ENCODE peak calls at places on chromosomes 12 and 14, in eight cellular contexts. Y is adrenal gland, C is transverse colon, I is tibial nerve, R is HCT116, P is uterus, A is HepG2, D is GM12892. H is an unnamed sample.

GRCh38 chr12:14614704-14615121 is 47.0 kb upstream of the PLBD1 start:
- DNase-seq in D (no peak), I (no peak), A (no peak), P (no peak), R (no peak), Y (no peak), C (no peak), H (no peak)

GRCh38 chr12:75360920-75361319 is 26.4 kb downstream of the GLIPR1L1 start:
- DNase-seq in A (no peak), D (no peak), P (no peak), R (no peak), I (no peak), C (no peak), Y (no peak), H (no peak)

GRCh38 chr14:53156238-53156637 is 3.1 kb upstream of the DDHD1 start:
- DNase-seq in A (no peak), P (no peak), D (no peak), I (no peak), Y (no peak), C (no peak), R (no peak), H (no peak)

GRCh38 chr12:51834411-51834810 is 14.1 kb downstream of the FIGNL2 start:
- DNase-seq in D (no peak), I (no peak), Y (no peak), P (no peak), A (no peak), R (no peak), C (no peak), H (no peak)

GRCh38 chr14:101075801-101076413 is 172.4 kb upstream of the RTL1 start:
- DNase-seq in D (no peak), Y (no peak), R (no peak), C (no peak), I (peak), A (no peak), P (no peak), H (peak)

GRCh38 chr12:76399040-76399439 is 50.8 kb upstream of the BBS10 start:
- DNase-seq in C (no peak), R (no peak), A (no peak), P (no peak), Y (no peak), D (no peak), I (no peak), H (no peak)

GRCh38 chr14:59055439-59056045 is 132.9 kb upstream of the DAAM1 start:
- DNase-seq in D (no peak), A (peak), R (peak), C (peak), P (no peak), Y (peak), I (no peak), H (no peak)

GRCh38 chr14:81330619-81331122 is 69.5 kb downstream of the STON2 start:
- DNase-seq in P (no peak), R (no peak), C (no peak), Y (no peak), A (no peak), I (no peak), D (no peak), H (no peak)

GRCh38 chr12:114848661-114849060 is 164.7 kb upstream of the TBX3 start:
- DNase-seq in A (no peak), P (no peak), Y (peak), C (no peak), R (no peak), D (no peak), I (no peak), H (no peak)

GRCh38 chr12:68572650-68573049 is 38.0 kb upstream of the RAP1B start:
- DNase-seq in C (no peak), I (no peak), Y (no peak), A (no peak), R (peak), D (no peak), P (no peak), H (no peak)

GRCh38 chr14:22047105-22047504 is 373.5 kb upstream of the OR4E1 start:
- DNase-seq in A (peak), P (no peak), R (no peak), I (no peak), D (no peak), Y (no peak), C (no peak), H (no peak)

GRCh38 chr14:74655597-74656389 is 43.8 kb upstream of the LTBP2 start:
- DNase-seq in Y (no peak), C (no peak), R (no peak), A (no peak), P (no peak), I (no peak), D (no peak), H (no peak)

GRCh38 chr12:24600996-24601395 is 347.9 kb downstream of the BCAT1 start:
- DNase-seq in I (no peak), A (no peak), R (no peak), D (no peak), P (no peak), Y (no peak), C (no peak), H (no peak)

GRCh38 chr12:113990548-113991223 is 24.6 kb upstream of the RBM19 start:
- DNase-seq in Y (no peak), P (no peak), R (no peak), D (no peak), A (peak), C (no peak), I (no peak), H (no peak)

GRCh38 chr14:102183922-102184677 is 44.4 kb downstream of the WDR20 start:
- DNase-seq in I (no peak), Y (no peak), P (no peak), R (no peak), C (no peak), D (no peak), A (no peak), H (no peak)

GRCh38 chr14:54487771-54488170 is 1.0 kb downstream of the GMFB start:
- DNase-seq in I (no peak), P (no peak), A (no peak), C (no peak), R (no peak), Y (no peak), D (no peak), H (no peak)

GRCh38 chr12:46659032-46659703 is 166.6 kb downstream of the SLC38A4 start:
- DNase-seq in R (no peak), I (no peak), P (no peak), C (no peak), A (no peak), Y (no peak), D (no peak), H (no peak)

GRCh38 chr14:72714871-72715214 is 179.1 kb downstream of the DPF3 start:
- DNase-seq in I (no peak), D (no peak), Y (no peak), C (no peak), P (no peak), R (no peak), A (no peak), H (no peak)

GRCh38 chr14:81178063-81178462 is 42.7 kb downstream of the GTF2A1 start:
- DNase-seq in R (no peak), C (no peak), D (no peak), I (no peak), A (no peak), P (no peak), Y (no peak), H (no peak)

GRCh38 chr12:99334737-99335136 is 312.8 kb upstream of the GARIN6 start:
- DNase-seq in C (no peak), D (no peak), Y (no peak), I (no peak), R (no peak), P (no peak), A (no peak), H (no peak)

GRCh38 chr14:103317976-103318580 is 16.0 kb upstream of the EIF5 start:
- DNase-seq in P (no peak), R (no peak), D (no peak), A (no peak), C (no peak), I (no peak), Y (no peak), H (no peak)

GRCh38 chr12:46219892-46220655 is 48.8 kb downstream of the SLC38A1 start:
- DNase-seq in D (no peak), I (no peak), P (no peak), R (peak), C (peak), Y (no peak), A (peak), H (no peak)

GRCh38 chr12:66662729-66663128 is 16.1 kb downstream of the GRIP1 start:
- DNase-seq in P (no peak), R (no peak), I (no peak), D (no peak), Y (no peak), A (no peak), C (no peak), H (no peak)

GRCh38 chr14:103731916-103732867 is 16.6 kb downstream of the ZFYVE21 start:
- DNase-seq in R (no peak), C (no peak), Y (no peak), I (no peak), D (no peak), P (no peak), A (no peak), H (no peak)

GRCh38 chr12:65894624-65895023 is 70.3 kb downstream of the HMGA2 start:
- DNase-seq in I (no peak), D (no peak), R (no peak), P (no peak), Y (no peak), C (no peak), A (no peak), H (no peak)

GRCh38 chr14:98906123-98906995 is 365.6 kb downstream of the BCL11B start:
- DNase-seq in P (no peak), D (no peak), R (peak), I (peak), A (peak), Y (no peak), C (peak), H (no peak)

GRCh38 chr14:69324341-69324931 is 64.5 kb downstream of the GALNT16 start:
- DNase-seq in C (no peak), Y (no peak), P (peak), D (no peak), A (no peak), R (no peak), I (no peak), H (no peak)

GRCh38 chr12:18556081-18556645 is 181.6 kb downstream of the PLCZ1 start:
- DNase-seq in P (no peak), R (no peak), Y (no peak), A (no peak), C (no peak), I (no peak), D (no peak), H (no peak)

GRCh38 chr14:64081174-64081746 is 212.9 kb downstream of the ESR2 start:
- DNase-seq in C (no peak), P (no peak), Y (no peak), A (no peak), R (no peak), D (no peak), I (no peak), H (no peak)

DNA sequence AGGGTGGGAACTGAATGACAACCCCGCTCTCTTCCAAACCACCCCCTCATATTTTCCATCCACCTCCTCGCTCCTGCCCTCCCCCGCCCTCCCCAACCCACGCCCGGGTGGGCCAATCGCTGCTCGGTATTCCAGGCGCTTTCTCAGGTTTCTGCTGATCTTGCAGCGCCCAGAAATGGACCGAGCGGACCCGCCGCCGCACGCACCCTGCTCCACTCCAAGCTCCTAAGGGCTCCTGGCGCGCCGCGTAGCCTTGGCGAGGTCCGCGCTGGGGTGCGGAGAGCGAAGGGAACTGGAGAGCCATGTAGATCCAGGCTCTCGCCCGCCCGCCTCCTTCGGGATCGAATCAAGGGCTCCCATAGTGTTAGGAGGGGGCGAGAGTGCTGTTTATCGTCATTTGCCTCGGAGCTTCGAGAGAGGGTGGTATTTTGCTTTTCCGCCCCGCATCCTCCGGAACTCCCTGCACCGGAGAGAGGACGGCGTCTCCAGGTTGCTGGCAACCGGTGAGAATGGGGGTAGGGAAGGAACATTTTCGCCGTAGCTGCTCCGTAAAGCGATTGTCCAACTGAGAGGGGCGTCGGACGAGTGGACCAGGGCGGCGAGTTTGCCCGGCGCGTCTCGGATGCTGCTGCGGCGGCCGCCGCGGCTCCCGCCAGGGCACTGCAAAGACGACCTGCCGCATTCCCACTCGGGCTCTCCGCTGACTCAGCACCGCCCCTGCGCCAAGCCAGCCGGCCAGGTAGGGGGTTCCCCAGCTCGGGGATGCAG is at the start of gene KCNA1:
- DNase-seq in Y (no peak), C (no peak), A (no peak), D (peak), I (no peak), R (no peak), P (no peak), H (no peak)
- TF ChIP-seq POLR2A in Y (no peak), C (no peak), A (no peak), D (no peak), I (no peak), R (no peak), P (no peak), H (no peak)

DNA sequence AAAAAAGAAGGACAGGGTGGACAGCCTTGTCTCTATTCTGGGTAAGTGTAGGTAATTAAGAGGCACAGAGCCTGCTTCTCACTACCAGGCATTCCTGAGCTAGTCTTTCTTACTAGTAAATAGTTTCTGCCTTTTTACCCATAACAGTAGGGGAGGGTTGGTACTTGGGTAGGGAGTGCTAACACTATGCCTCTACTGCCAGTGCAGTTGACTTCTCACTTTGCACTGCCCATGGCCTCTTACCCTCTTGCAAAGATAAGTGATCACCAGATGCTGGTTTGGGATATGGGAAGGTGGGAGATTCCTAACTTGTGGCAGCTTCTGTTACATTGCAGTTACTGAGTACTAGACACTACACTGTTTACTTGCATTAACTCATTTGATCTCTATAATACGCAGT is 11.6 kb downstream of the AHSA1 start:
- DNase-seq in P (no peak), R (no peak), A (no peak), D (no peak), I (no peak), C (no peak), Y (no peak), H (no peak)
- TF ChIP-seq POLR2A in P (no peak), R (no peak), A (no peak), D (no peak), I (no peak), C (no peak), Y (no peak), H (no peak)

GRCh38 chr12:7015555-7016370 is 2.5 kb downstream of the LPCAT3 start:
- DNase-seq in C (no peak), Y (no peak), P (no peak), I (no peak), D (no peak), A (no peak), R (no peak), H (no peak)

GRCh38 chr12:7019043-7019569 is 830 bp upstream of the LPCAT3 start:
- DNase-seq in A (no peak), D (no peak), C (no peak), I (no peak), Y (no peak), P (no peak), R (no peak), H (no peak)

GRCh38 chr12:7017870-7018349 is 366 bp downstream of the LPCAT3 start:
- DNase-seq in D (no peak), P (no peak), A (no peak), I (peak), Y (no peak), R (no peak), C (peak), H (peak)

GRCh38 chr12:7016958-7017571 is 1.2 kb downstream of the LPCAT3 start:
- DNase-seq in C (no peak), A (no peak), P (no peak), R (no peak), Y (no peak), D (no peak), I (no peak), H (no peak)

DNA sequence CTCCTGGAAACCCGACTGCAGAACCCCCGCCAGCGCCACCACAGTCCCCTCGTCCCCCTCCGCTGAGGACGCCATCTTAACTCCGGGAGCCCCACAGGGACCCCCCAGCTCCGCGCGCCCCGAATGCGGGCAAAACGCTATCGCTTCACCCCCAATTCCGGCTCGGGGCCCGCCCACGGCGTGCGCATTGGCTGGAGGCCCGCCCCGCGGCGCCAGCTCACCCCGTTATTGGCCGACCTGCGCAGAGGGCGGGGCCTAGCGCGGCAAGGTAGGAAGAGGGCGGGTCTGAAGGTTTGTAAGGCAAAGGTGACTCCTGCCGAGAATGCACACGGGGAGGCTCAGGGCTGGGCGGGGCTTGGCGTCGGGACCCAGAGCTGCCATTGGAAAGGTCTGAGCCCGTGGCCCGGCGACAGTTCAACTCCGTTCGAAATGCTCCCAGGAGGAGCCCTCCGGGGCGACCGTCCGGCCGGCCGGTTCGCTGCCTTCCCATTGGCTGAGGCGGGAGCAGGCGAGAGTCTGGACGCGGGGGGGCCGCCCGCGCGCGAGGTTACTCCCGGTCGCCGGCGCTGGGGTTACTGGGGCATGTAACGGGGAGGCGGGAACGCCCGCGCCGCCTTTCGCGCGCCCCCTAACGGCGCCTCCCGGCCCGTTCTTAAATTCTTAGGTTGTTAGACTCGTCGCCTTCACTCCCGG is at the start of gene LPCAT3:
- DNase-seq in D (peak), I (peak), P (peak), A (peak), Y (peak), R (peak), C (peak), H (peak)
- TF ChIP-seq POLR2A in D (peak), I (no peak), P (peak), A (peak), Y (peak), R (no peak), C (peak), H (peak)

DNA sequence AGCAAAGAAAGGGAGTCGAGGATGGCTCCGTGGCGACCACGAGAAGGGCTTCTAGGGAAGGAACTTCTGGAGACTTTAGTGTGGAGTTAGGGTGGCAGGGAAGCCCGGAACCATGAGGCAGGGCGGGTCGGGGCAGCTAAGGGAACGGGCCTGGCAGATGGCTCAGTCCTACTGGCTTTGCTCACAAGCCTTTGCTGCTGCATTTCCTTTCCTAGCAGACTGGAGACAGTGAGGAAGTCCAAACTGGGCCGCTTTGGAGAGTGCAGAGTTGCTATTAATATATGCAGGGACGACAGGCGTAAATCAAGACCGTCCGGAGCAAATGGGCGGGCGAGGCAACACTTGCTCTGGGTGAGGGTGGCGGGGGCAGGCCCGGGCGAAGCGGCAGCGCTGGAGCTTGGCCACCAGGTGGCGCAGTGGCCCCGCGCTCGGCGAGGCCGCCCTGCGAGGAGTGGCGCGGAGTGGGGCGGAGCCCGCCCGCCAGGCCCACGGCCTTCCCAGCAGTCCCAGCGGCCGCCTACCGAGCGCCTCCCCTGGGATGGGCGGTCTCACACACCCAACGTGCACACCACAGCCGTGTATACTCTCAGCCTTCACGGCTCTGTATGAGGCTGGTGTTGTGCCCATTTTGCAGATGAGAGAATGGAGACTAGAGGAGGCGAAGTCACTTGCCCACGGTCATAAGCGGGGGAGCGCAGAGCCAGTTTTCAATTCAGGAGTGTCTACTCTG is 24.4 kb upstream of the LRTM2 start:
- DNase-seq in C (peak), Y (peak), I (peak), D (peak), P (peak), R (peak), A (peak), H (peak)
- TF ChIP-seq POLR2A in C (peak), Y (peak), I (peak), D (peak), P (no peak), R (peak), A (no peak), H (peak)

GRCh38 chr12:108638997-108639822 is 5.5 kb upstream of the SELPLG start:
- DNase-seq in D (no peak), C (no peak), R (no peak), A (no peak), I (no peak), P (no peak), Y (no peak), H (no peak)

GRCh38 chr12:108641446-108642268 is 8.0 kb upstream of the SELPLG start:
- DNase-seq in Y (no peak), I (no peak), R (no peak), D (no peak), A (no peak), C (no peak), P (no peak), H (no peak)

GRCh38 chr12:108642269-108642870 is 8.7 kb upstream of the SELPLG start:
- DNase-seq in Y (no peak), A (no peak), R (no peak), C (no peak), P (no peak), D (no peak), I (no peak), H (no peak)

GRCh38 chr12:108642899-108643654 is 9.4 kb upstream of the SELPLG start:
- DNase-seq in I (no peak), R (no peak), D (no peak), C (no peak), A (no peak), P (no peak), Y (no peak), H (no peak)

DNA sequence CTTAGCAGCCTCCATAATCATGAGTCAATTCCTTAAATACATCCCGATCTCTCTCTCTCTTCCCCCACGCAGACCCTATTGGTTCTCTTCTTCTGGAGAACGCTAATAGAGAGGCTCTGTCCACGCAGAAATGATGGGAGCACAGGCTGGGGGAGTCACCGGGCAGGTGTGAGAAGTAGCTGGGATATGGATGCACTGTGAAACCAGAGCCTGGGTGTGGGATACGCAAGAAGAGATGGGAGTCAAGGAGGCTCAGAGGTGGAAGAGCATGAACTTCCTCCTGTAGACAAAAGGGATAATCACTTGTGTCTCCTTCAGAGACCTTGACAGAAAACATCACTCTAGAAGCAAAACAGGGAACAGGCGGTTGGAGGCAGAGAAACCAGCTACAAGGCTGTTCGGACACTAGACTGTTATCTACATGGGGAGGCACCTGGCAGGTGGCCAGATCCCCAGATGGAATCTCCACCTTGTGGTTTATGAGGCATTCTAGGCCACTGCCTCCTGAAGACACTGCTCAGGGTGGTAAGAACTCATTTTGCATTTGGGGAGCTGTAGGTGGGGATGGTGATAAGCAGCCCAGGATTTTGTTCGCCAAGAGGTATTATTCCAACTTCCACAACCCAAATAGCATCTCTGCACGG is 7.2 kb upstream of the SELPLG start:
- DNase-seq in P (peak), Y (no peak), A (no peak), C (peak), I (no peak), R (no peak), D (no peak), H (no peak)
- TF ChIP-seq POLR2A in P (no peak), Y (no peak), A (no peak), C (no peak), I (no peak), R (no peak), D (no peak), H (no peak)